ENCODE peak calls at places on chromosome 3, in four cellular contexts. G is astrocyte of the spinal cord, P is fibroblast of pulmonary artery, N is esophagus squamous epithelium. R is an unnamed sample.

GRCh38 chr3:106413683-106414082 is 544.9 kb upstream of the CBLB start:
- DNase-seq in G (no peak), P (no peak), N (no peak), R (no peak)

GRCh38 chr3:183116051-183116614 is 16.8 kb upstream of the MCCC1 start:
- DNase-seq in G (no peak), P (no peak), N (no peak), R (no peak)

GRCh38 chr3:21752749-21753347 is 1.8 kb upstream of the ZNF385D start:
- DNase-seq in G (peak; percentile 75), P (peak; percentile 75), N (no peak), R (peak; percentile 87)

GRCh38 chr3:122167630-122168029 is 15.8 kb upstream of the CASR start:
- DNase-seq in G (no peak), P (no peak), N (no peak), R (no peak)

GRCh38 chr3:127775398-127776109 is 46.8 kb downstream of the MGLL start:
- DNase-seq in G (peak; percentile 73), P (peak; percentile 60), N (no peak), R (peak; percentile 79)

GRCh38 chr3:173943264-173943663 is 545.7 kb downstream of the NLGN1 start:
- DNase-seq in G (no peak), P (no peak), N (no peak), R (no peak)

GRCh38 chr3:58868101-58868779 is 181.6 kb downstream of the CFAP20DC start:
- DNase-seq in G (no peak), P (no peak), N (no peak), R (no peak)

GRCh38 chr3:11532865-11533490 is 110.7 kb downstream of the VGLL4 start:
- DNase-seq in G (peak; percentile 94), P (peak; percentile 49), N (no peak), R (peak; percentile 63)

GRCh38 chr3:123039178-123039577 is 11.6 kb upstream of the SEMA5B start:
- DNase-seq in G (no peak), P (no peak), N (no peak), R (no peak)

GRCh38 chr3:57557088-57557537 is 1.0 kb downstream of the PDE12 start:
- DNase-seq in G (peak; percentile 41), P (peak; percentile 46), N (no peak), R (peak; percentile 73)

GRCh38 chr3:72444642-72445223 is 403.5 kb downstream of the SHQ1 start:
- DNase-seq in G (no peak), P (no peak), N (no peak), R (no peak)

GRCh38 chr3:52119056-52119455 is 35.2 kb downstream of the POC1A start:
- DNase-seq in G (no peak), P (no peak), N (no peak), R (no peak)

GRCh38 chr3:128438488-128439072 is 28.1 kb downstream of the DNAJB8 start:
- DNase-seq in G (no peak), P (no peak), N (no peak), R (no peak)

GRCh38 chr3:196985954-196986885 is 17.6 kb upstream of the PIGZ start:
- DNase-seq in G (no peak), P (peak; percentile 23), N (no peak), R (no peak)

GRCh38 chr3:122258757-122259371 is 66.2 kb upstream of the CSTA start:
- DNase-seq in G (peak; percentile 49), P (peak; percentile 65), N (peak; percentile 11), R (peak; percentile 26)

GRCh38 chr3:189233225-189233858 is 61.6 kb downstream of the TPRG1 start:
- DNase-seq in G (peak; percentile 65), P (peak; percentile 75), N (no peak), R (peak; percentile 76)

GRCh38 chr3:183306798-183307671 is 54.0 kb downstream of the B3GNT5 start:
- DNase-seq in G (peak; percentile 85), P (peak; percentile 67), N (peak; percentile 45), R (peak; percentile 69)

GRCh38 chr3:192409203-192409837 is 318.0 kb downstream of the FGF12 start:
- DNase-seq in G (peak; percentile 47), P (peak; percentile 16), N (no peak), R (peak; percentile 2)

GRCh38 chr3:146715176-146715575 is 110.0 kb upstream of the PLSCR5 start:
- DNase-seq in G (peak; percentile 28), P (peak; percentile 51), N (no peak), R (peak; percentile 59)

GRCh38 chr3:129576514-129577345 is 29.7 kb downstream of the PLXND1 start:
- DNase-seq in G (no peak), P (no peak), N (peak; percentile 47), R (no peak)

GRCh38 chr3:151362798-151363197 is 21.8 kb downstream of the P2RY12 start:
- DNase-seq in G (no peak), P (peak; percentile 34), N (no peak), R (no peak)

GRCh38 chr3:28940530-28940929 is 340.3 kb upstream of the RBMS3 start:
- DNase-seq in G (peak; percentile 97), P (peak; percentile 90), N (no peak), R (peak; percentile 80)

GRCh38 chr3:61844346-61844745 is 283.0 kb downstream of the PTPRG start:
- DNase-seq in G (no peak), P (no peak), N (no peak), R (no peak)

GRCh38 chr3:45549961-45550360 is 44.6 kb upstream of the LIMD1 start:
- DNase-seq in G (no peak), P (no peak), N (no peak), R (no peak)

GRCh38 chr3:79344876-79345871 is 422.6 kb downstream of the ROBO1 start:
- DNase-seq in G (no peak), P (no peak), N (no peak), R (no peak)

GRCh38 chr3:52054689-52055511 is 1.5 kb downstream of the DUSP7 start:
- DNase-seq in G (no peak), P (no peak), N (no peak), R (peak; percentile 65)

GRCh38 chr3:102069211-102069662 is 219.9 kb downstream of the NFKBIZ start:
- DNase-seq in G (peak; percentile 82), P (peak; percentile 89), N (no peak), R (peak; percentile 89)

GRCh38 chr3:139127101-139127500 is 82.4 kb upstream of the PRR23C start:
- DNase-seq in G (peak; percentile 16), P (peak; percentile 18), N (no peak), R (peak; percentile 89)

GRCh38 chr3:172622156-172622555 is 88.7 kb downstream of the NCEH1 start:
- DNase-seq in G (no peak), P (no peak), N (no peak), R (no peak)

GRCh38 chr3:172624999-172625398 is 85.9 kb downstream of the NCEH1 start:
- DNase-seq in G (no peak), P (no peak), N (no peak), R (no peak)

GRCh38 chr3:172625404-172625803 is 85.5 kb downstream of the NCEH1 start:
- DNase-seq in G (no peak), P (peak; percentile 65), N (no peak), R (peak; percentile 63)

GRCh38 chr3:172626241-172626640 is 84.6 kb downstream of the NCEH1 start:
- DNase-seq in G (peak; percentile 68), P (peak; percentile 78), N (no peak), R (peak; percentile 59)

DNA sequence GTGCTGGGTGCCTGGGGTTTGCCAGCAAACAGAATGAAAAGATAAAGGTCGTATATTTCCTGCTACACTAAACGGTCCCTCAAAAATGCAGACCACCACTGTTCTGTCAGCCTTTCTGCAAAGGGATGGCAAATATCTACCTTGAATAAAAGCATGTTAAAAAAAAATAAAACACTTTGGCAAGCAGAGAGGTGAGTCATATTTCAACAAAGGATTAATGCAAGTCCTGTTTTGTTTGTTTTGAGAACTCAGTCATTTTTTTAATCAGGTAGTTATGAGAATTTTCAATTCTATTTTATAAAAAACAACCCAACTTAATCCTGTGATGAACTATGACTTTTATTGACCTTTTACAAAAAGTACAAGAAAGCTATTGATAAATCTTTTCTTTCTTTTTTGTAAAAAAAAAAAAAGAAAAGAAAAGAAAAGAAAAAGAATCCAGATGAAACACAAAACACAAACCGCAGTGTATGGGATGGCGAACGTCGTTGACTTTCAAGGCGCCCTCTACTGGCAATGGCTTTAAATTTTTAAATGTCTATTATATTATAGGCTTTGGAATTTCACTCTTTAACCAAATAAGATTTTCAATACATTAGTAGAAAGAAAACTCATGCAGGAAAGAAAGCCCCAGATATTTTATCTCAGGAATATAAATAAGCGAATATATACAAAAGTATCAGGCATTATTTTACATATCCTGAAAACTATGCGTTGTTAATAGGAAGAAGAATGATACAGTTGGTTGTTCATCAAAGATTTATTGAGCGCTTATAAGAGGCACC is 87.8 kb downstream of the NCEH1 start:
- DNase-seq in G (peak; percentile 79), P (peak; percentile 78), N (no peak), R (no peak)
- TF ChIP-seq CTCF in G (peak; percentile 66), P (peak; percentile 60), N (peak; percentile 37), R (peak; percentile 44)

GRCh38 chr3:171057075-171057474 is 30.6 kb upstream of the SLC2A2 start:
- DNase-seq in G (no peak), P (no peak), N (no peak), R (no peak)

GRCh38 chr3:171058058-171058457 is 31.5 kb upstream of the SLC2A2 start:
- DNase-seq in G (peak; percentile 45), P (peak; percentile 76), N (no peak), R (peak; percentile 68)

GRCh38 chr3:171056528-171056927 is 30.0 kb upstream of the SLC2A2 start:
- DNase-seq in G (peak; percentile 12), P (peak; percentile 82), N (no peak), R (peak; percentile 30)

GRCh38 chr3:171059978-171060377 is 33.5 kb upstream of the SLC2A2 start:
- DNase-seq in G (no peak), P (no peak), N (no peak), R (no peak)

GRCh38 chr3:171058873-171059603 is 32.5 kb upstream of the SLC2A2 start:
- DNase-seq in G (no peak), P (no peak), N (no peak), R (no peak)
- TF ChIP-seq CTCF in G (no peak), P (no peak), N (no peak), R (no peak)

GRCh38 chr3:108459225-108459624 is 51.2 kb downstream of the MYH15 start:
- DNase-seq in G (no peak), P (no peak), N (no peak), R (no peak)

GRCh38 chr3:108461641-108462040 is 48.8 kb downstream of the MYH15 start:
- DNase-seq in G (no peak), P (peak; percentile 36), N (no peak), R (no peak)

GRCh38 chr3:108468577-108468976 is 41.8 kb downstream of the MYH15 start:
- DNase-seq in G (no peak), P (no peak), N (no peak), R (no peak)

DNA sequence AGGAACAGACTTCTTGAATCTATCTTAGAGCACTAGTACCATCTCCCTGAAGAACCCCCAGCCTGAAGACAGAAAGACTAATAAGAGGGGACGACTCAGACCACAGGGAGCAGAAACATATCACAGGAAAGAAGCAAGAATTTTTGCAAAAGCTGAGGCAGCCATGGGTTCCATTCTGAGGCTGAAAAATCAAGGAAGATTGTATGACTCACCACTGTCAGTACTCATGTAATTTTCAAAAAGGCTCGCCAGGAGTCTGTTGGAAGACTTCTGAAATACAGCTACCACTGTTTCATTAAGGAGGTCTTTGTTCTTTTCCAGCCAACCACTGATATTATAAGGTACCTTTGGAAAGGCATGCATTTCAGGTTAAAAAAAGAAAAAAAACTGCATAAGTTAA is 47.5 kb downstream of the MYH15 start:
- DNase-seq in G (peak; percentile 45), P (peak; percentile 40), N (no peak), R (no peak)
- TF ChIP-seq CTCF in G (no peak), P (peak; percentile 18), N (no peak), R (no peak)

DNA sequence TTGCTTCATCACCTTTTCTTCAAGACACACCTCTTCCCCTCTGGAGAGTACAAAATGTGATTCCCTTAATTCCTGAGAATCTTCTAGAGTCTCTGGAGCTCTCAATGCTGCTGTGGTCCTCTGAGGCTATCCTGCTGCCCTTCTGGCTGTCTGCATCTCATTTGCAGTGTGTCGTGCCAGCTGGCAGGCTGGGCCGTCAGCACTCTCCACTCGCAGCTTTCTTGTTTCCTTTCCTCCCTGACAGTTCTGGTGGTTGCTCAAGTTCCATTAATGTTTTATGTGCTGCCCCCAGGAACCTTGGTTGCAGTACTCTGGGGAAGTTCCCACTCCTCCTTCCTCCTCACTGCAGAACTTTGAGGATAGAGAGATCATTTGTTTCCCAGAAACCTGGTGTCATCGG is 210.8 kb upstream of the ROPN1 start:
- DNase-seq in G (no peak), P (peak; percentile 23), N (no peak), R (no peak)
- TF ChIP-seq CTCF in G (no peak), P (no peak), N (no peak), R (no peak)